ENCODE peak calls at places on chromosomes 5 and 9, in seven cellular contexts. H is nucleus accumbens; M is H54; L is HuH-7; U is iPS-NIHi11; D is activated effector memory CD4-positive, alpha-beta T cell treated with Interleukin-2 at 50 U/mL for 16 hours; P is colonic mucosa. B is an unnamed sample.

GRCh38 chr5:4613440-4613839 is 526.7 kb upstream of the ADAMTS16 start:
- DNase-seq in H (no peak), D (no peak), P (no peak), L (no peak), U (no peak), M (no peak), B (no peak)

GRCh38 chr9:33719581-33720374 is 75.6 kb upstream of the PRSS3 start:
- DNase-seq in L (peak; percentile 20), H (no peak), U (peak; percentile 54), M (no peak), P (no peak), D (no peak), B (no peak)

GRCh38 chr9:35920004-35920658 is 10.8 kb downstream of the SPAAR start:
- DNase-seq in D (no peak), H (no peak), M (no peak), U (no peak), P (peak; percentile 84), L (no peak), B (peak; percentile 72)

GRCh38 chr9:88322906-88323566 is 65.2 kb upstream of the SPIN1 start:
- DNase-seq in P (peak; percentile 20), D (peak; percentile 43), H (no peak), U (no peak), L (no peak), M (no peak), B (no peak)

GRCh38 chr9:114662081-114662989 is 4.7 kb upstream of the TEX53 start:
- DNase-seq in M (peak; percentile 54), P (peak; percentile 63), H (no peak), U (peak; percentile 91), D (peak; percentile 37), L (peak; percentile 79), B (peak; percentile 49)

GRCh38 chr5:77398896-77399295 is 93.2 kb downstream of the WDR41 start:
- DNase-seq in H (no peak), M (no peak), D (no peak), P (no peak), U (no peak), L (no peak), B (no peak)

GRCh38 chr5:160727296-160727997 is 124.6 kb downstream of the ATP10B start:
- DNase-seq in U (no peak), L (no peak), D (no peak), H (no peak), M (no peak), P (no peak), B (no peak)

GRCh38 chr9:121253821-121254471 is 14.0 kb upstream of the GSN start:
- DNase-seq in U (peak; percentile 32), H (no peak), L (no peak), P (no peak), M (no peak), D (no peak), B (no peak)

GRCh38 chr5:172004824-172005237 is 1.6 kb downstream of the FBXW11 start:
- DNase-seq in U (no peak), M (no peak), L (no peak), H (no peak), P (no peak), D (no peak), B (no peak)

GRCh38 chr5:54302267-54302687 is 8.1 kb downstream of the ARL15 start:
- DNase-seq in M (no peak), H (no peak), U (no peak), D (no peak), L (no peak), P (no peak), B (no peak)

GRCh38 chr5:111583761-111584203 is 71.4 kb upstream of the STARD4 start:
- DNase-seq in L (no peak), D (no peak), U (no peak), H (no peak), P (no peak), M (no peak), B (no peak)

GRCh38 chr5:149445343-149445738 is 66.2 kb upstream of the IL17B start:
- DNase-seq in H (no peak), L (no peak), P (no peak), U (no peak), D (no peak), M (no peak), B (no peak)

GRCh38 chr5:26872337-26872736 is 166.0 kb downstream of the CDH9 start:
- DNase-seq in M (no peak), L (no peak), D (no peak), U (no peak), P (no peak), H (no peak), B (no peak)

GRCh38 chr5:56080375-56081052 is 85.8 kb upstream of the IL6ST start:
- DNase-seq in H (no peak), D (no peak), M (no peak), P (no peak), L (no peak), U (no peak), B (no peak)

GRCh38 chr5:401216-402034 is 41.6 kb upstream of the EXOC3 start:
- DNase-seq in U (no peak), H (no peak), M (no peak), L (no peak), D (no peak), P (no peak), B (peak; percentile 41)

GRCh38 chr9:20320921-20321320 is 301.4 kb downstream of the MLLT3 start:
- DNase-seq in M (no peak), P (no peak), H (no peak), L (no peak), U (no peak), D (no peak), B (no peak)

GRCh38 chr5:137902389-137903133 is 13.3 kb downstream of the PKD2L2 start:
- DNase-seq in D (no peak), M (no peak), H (no peak), U (no peak), L (no peak), P (no peak), B (no peak)

GRCh38 chr5:151480384-151480783 is 33.0 kb downstream of the SLC36A1 start:
- DNase-seq in M (no peak), U (no peak), L (no peak), D (no peak), H (no peak), P (no peak), B (no peak)

GRCh38 chr5:59648949-59649921 is 244.3 kb downstream of the PDE4D start:
- DNase-seq in L (no peak), P (peak; percentile 59), H (no peak), U (peak; percentile 24), D (no peak), M (no peak), B (no peak)

GRCh38 chr5:136194611-136195010 is 1.6 kb upstream of the SMIM32 start:
- DNase-seq in H (no peak), M (no peak), D (no peak), P (no peak), L (no peak), U (no peak), B (no peak)

GRCh38 chr9:129946596-129946995 is 96.4 kb downstream of the FNBP1 start:
- DNase-seq in M (no peak), D (no peak), L (no peak), H (no peak), P (no peak), U (no peak), B (no peak)

GRCh38 chr9:35844628-35845301 is 15.7 kb downstream of the TMEM8B start:
- DNase-seq in U (no peak), P (peak; percentile 73), D (no peak), M (peak; percentile 63), H (no peak), L (no peak), B (no peak)

GRCh38 chr9:136407911-136408310 is 2.5 kb downstream of the ENTR1 start:
- DNase-seq in D (no peak), H (no peak), L (no peak), M (no peak), P (no peak), U (no peak), B (no peak)

GRCh38 chr5:150163547-150164059 is 3.0 kb upstream of the CDX1 start:
- DNase-seq in H (no peak), U (no peak), L (peak; percentile 62), P (peak; percentile 88), D (no peak), M (no peak), B (no peak)

GRCh38 chr9:96412174-96412913 is 5.8 kb downstream of the ZNF367 start:
- DNase-seq in L (no peak), H (no peak), D (no peak), U (no peak), M (no peak), P (no peak), B (no peak)

GRCh38 chr5:32421075-32421474 is 23.5 kb downstream of the ZFR start:
- DNase-seq in L (no peak), M (no peak), D (no peak), P (no peak), U (no peak), H (no peak), B (no peak)

GRCh38 chr9:77879344-77880089 is 152.1 kb downstream of the GNAQ start:
- DNase-seq in M (no peak), L (no peak), H (no peak), U (no peak), P (peak; percentile 65), D (no peak), B (no peak)

GRCh38 chr5:139658928-139659667 is 10.9 kb downstream of the CXXC5 start:
- DNase-seq in L (peak; percentile 81), D (no peak), U (no peak), P (peak; percentile 59), M (peak; percentile 77), H (no peak), B (no peak)

GRCh38 chr5:111772456-111772855 is 15.5 kb upstream of the NREP start:
- DNase-seq in D (no peak), U (peak; percentile 36), L (no peak), M (no peak), H (no peak), P (no peak), B (no peak)

GRCh38 chr9:90097237-90097636 is 492.4 kb downstream of the GADD45G start:
- DNase-seq in D (no peak), U (no peak), H (no peak), P (no peak), M (no peak), L (no peak), B (no peak)

GRCh38 chr5:16656561-16657191 is 39.9 kb upstream of the RETREG1 start:
- DNase-seq in D (no peak), U (no peak), P (no peak), H (no peak), L (no peak), M (no peak), B (no peak)

GRCh38 chr9:73037613-73038012 is 84.8 kb upstream of the ALDH1A1 start:
- DNase-seq in L (no peak), M (no peak), H (no peak), U (no peak), P (no peak), D (no peak), B (no peak)

GRCh38 chr5:94968507-94969095 is 316.3 kb downstream of the MCTP1 start:
- DNase-seq in M (peak; percentile 4), H (no peak), L (peak; percentile 5), P (no peak), U (peak; percentile 64), D (no peak), B (no peak)

GRCh38 chr5:140547508-140548299 is at the start of gene EIF4EBP3:
- DNase-seq in L (peak; percentile 83), D (peak; percentile 82), P (peak; percentile 98), M (peak; percentile 65), U (peak; percentile 94), H (peak; percentile 89), B (peak; percentile 99)

B was measured in left lobe of liver.